ENCODE peak calls at places on chromosomes 16 and 17, in eight cellular contexts. X, G, H, I, C, D, V and T are unnamed samples.

GRCh38 chr17:51630101-51630671 is 369.8 kb downstream of the UTP18 start:
- DNase-seq in X (no peak), G (no peak), H (no peak), I (no peak), C (no peak), D (no peak), V (no peak), T (no peak)

GRCh38 chr16:28549301-28549899 is 4.3 kb upstream of the SGF29 start:
- DNase-seq in X (peak; percentile 69), G (peak; percentile 45), H (peak; percentile 29), I (no peak), C (no peak), D (peak; percentile 62), V (no peak), T (no peak)

GRCh38 chr17:79633154-79633553 is 22.3 kb upstream of the RBFOX3 start:
- DNase-seq in X (no peak), G (peak; percentile 29), H (no peak), I (peak; percentile 30), C (no peak), D (no peak), V (peak; percentile 8), T (peak; percentile 6)

GRCh38 chr16:77169650-77170236 is 21.2 kb upstream of the MON1B start:
- DNase-seq in X (peak; percentile 47), G (no peak), H (no peak), I (peak; percentile 65), C (no peak), D (peak; percentile 61), V (no peak), T (peak; percentile 23)

GRCh38 chr17:51258756-51259573 is 884 bp downstream of the MBTD1 start:
- DNase-seq in X (no peak), G (peak; percentile 57), H (peak; percentile 15), I (peak; percentile 29), C (peak; percentile 24), D (peak; percentile 23), V (peak; percentile 49), T (peak; percentile 34)

GRCh38 chr16:88423448-88423850 is 29.6 kb upstream of the ZFPM1 start:
- DNase-seq in X (no peak), G (no peak), H (no peak), I (no peak), C (no peak), D (no peak), V (no peak), T (no peak)

GRCh38 chr16:4207683-4208528 is 34.0 kb downstream of the SRL start:
- DNase-seq in X (no peak), G (no peak), H (no peak), I (no peak), C (no peak), D (no peak), V (no peak), T (no peak)

GRCh38 chr17:40556884-40557414 is 8.3 kb downstream of the CCR7 start:
- DNase-seq in X (no peak), G (no peak), H (no peak), I (peak; percentile 63), C (no peak), D (no peak), V (no peak), T (no peak)

GRCh38 chr17:80575057-80575875 is 30.6 kb downstream of the RPTOR start:
- DNase-seq in X (peak; percentile 86), G (peak; percentile 86), H (peak; percentile 88), I (peak; percentile 93), C (peak; percentile 19), D (peak; percentile 95), V (peak; percentile 80), T (peak; percentile 91)

GRCh38 chr17:32795339-32795979 is 81.5 kb downstream of the MYO1D start:
- DNase-seq in X (no peak), G (no peak), H (no peak), I (no peak), C (no peak), D (no peak), V (peak; percentile 58), T (peak; percentile 55)

GRCh38 chr17:27810211-27810901 is 10.0 kb upstream of the NOS2 start:
- DNase-seq in X (no peak), G (no peak), H (no peak), I (no peak), C (no peak), D (no peak), V (no peak), T (no peak)

GRCh38 chr17:18332909-18333489 is 17.9 kb downstream of the SMCR8 start:
- DNase-seq in X (no peak), G (no peak), H (no peak), I (no peak), C (no peak), D (no peak), V (no peak), T (no peak)

GRCh38 chr16:56645311-56645710 is 6.4 kb upstream of the MT1B start:
- DNase-seq in X (no peak), G (no peak), H (no peak), I (no peak), C (no peak), D (no peak), V (no peak), T (no peak)

GRCh38 chr16:30997887-30998711 is 12.3 kb downstream of the STX1B start:
- DNase-seq in X (peak; percentile 59), G (no peak), H (peak; percentile 97), I (peak; percentile 74), C (no peak), D (peak; percentile 74), V (no peak), T (no peak)

GRCh38 chr16:75000481-75001081 is 1.8 kb downstream of the ZNRF1 start:
- DNase-seq in X (no peak), G (peak; percentile 55), H (no peak), I (peak; percentile 59), C (no peak), D (no peak), V (no peak), T (no peak)

GRCh38 chr16:74321356-74321755 is 24.7 kb downstream of the PSMD7 start:
- DNase-seq in X (no peak), G (no peak), H (no peak), I (no peak), C (no peak), D (no peak), V (no peak), T (no peak)

GRCh38 chr16:17497648-17498047 is 26.9 kb upstream of the XYLT1 start:
- DNase-seq in X (no peak), G (no peak), H (no peak), I (no peak), C (no peak), D (no peak), V (no peak), T (no peak)

GRCh38 chr17:31902693-31903092 is 1.2 kb upstream of the UTP6 start:
- DNase-seq in X (no peak), G (no peak), H (no peak), I (no peak), C (no peak), D (no peak), V (no peak), T (no peak)

GRCh38 chr16:1077877-1078578 is 5.5 kb downstream of the SSTR5 start:
- DNase-seq in X (no peak), G (no peak), H (no peak), I (peak; percentile 67), C (no peak), D (no peak), V (no peak), T (no peak)

GRCh38 chr16:69469807-69470561 is 45.6 kb downstream of the CYB5B start:
- DNase-seq in X (no peak), G (no peak), H (no peak), I (no peak), C (no peak), D (no peak), V (no peak), T (no peak)